ENCODE peak calls at places on chromosomes 13 and 19, in eight cellular contexts. One of them, this sample, is unnamed.

GRCh38 chr13:23510979-23511735 is 59.1 kb upstream of the TNFRSF19 start:
- DNase-seq in CD8-positive, alpha-beta memory T cell: no peak
- DNase-seq in activated CD8-positive, alpha-beta memory T cell treated with anti-CD3 and anti-CD28 coated beads for 4 hours: no peak
- DNase-seq in astrocyte of the spinal cord: peak
- DNase-seq in body of pancreas: no peak
- DNase-seq in GM12878: peak
- DNase-seq in GM10248: peak
- DNase-seq in Calu3: no peak
- DNase-seq in this sample: no peak

GRCh38 chr19:3518231-3518630 is 12.1 kb downstream of the FZR1 start:
- DNase-seq in GM12878: no peak
- DNase-seq in activated CD8-positive, alpha-beta memory T cell treated with anti-CD3 and anti-CD28 coated beads for 4 hours: no peak
- DNase-seq in GM10248: no peak
- DNase-seq in Calu3: no peak
- DNase-seq in astrocyte of the spinal cord: no peak
- DNase-seq in CD8-positive, alpha-beta memory T cell: no peak
- DNase-seq in body of pancreas: no peak
- DNase-seq in this sample: no peak

GRCh38 chr13:48496796-48497195 is 36.1 kb downstream of the RCBTB2 start:
- DNase-seq in CD8-positive, alpha-beta memory T cell: no peak
- DNase-seq in astrocyte of the spinal cord: no peak
- DNase-seq in body of pancreas: no peak
- DNase-seq in GM10248: no peak
- DNase-seq in activated CD8-positive, alpha-beta memory T cell treated with anti-CD3 and anti-CD28 coated beads for 4 hours: no peak
- DNase-seq in GM12878: no peak
- DNase-seq in Calu3: no peak
- DNase-seq in this sample: no peak

GRCh38 chr13:39866722-39867121 is 211.3 kb downstream of the COG6 start:
- DNase-seq in Calu3: no peak
- DNase-seq in activated CD8-positive, alpha-beta memory T cell treated with anti-CD3 and anti-CD28 coated beads for 4 hours: no peak
- DNase-seq in body of pancreas: no peak
- DNase-seq in CD8-positive, alpha-beta memory T cell: no peak
- DNase-seq in GM12878: no peak
- DNase-seq in GM10248: no peak
- DNase-seq in astrocyte of the spinal cord: no peak
- DNase-seq in this sample: no peak

GRCh38 chr13:27578121-27579030 is 42.0 kb downstream of the LNX2 start:
- DNase-seq in Calu3: no peak
- DNase-seq in activated CD8-positive, alpha-beta memory T cell treated with anti-CD3 and anti-CD28 coated beads for 4 hours: no peak
- DNase-seq in CD8-positive, alpha-beta memory T cell: no peak
- DNase-seq in GM12878: no peak
- DNase-seq in GM10248: no peak
- DNase-seq in astrocyte of the spinal cord: peak
- DNase-seq in body of pancreas: no peak
- DNase-seq in this sample: peak

GRCh38 chr13:99150575-99151370 is 49.9 kb upstream of the UBAC2 start:
- DNase-seq in CD8-positive, alpha-beta memory T cell: no peak
- DNase-seq in GM12878: no peak
- DNase-seq in Calu3: no peak
- DNase-seq in GM10248: no peak
- DNase-seq in body of pancreas: no peak
- DNase-seq in activated CD8-positive, alpha-beta memory T cell treated with anti-CD3 and anti-CD28 coated beads for 4 hours: no peak
- DNase-seq in astrocyte of the spinal cord: peak
- DNase-seq in this sample: peak

GRCh38 chr19:6774821-6775707 is 2.6 kb downstream of the VAV1 start:
- DNase-seq in Calu3: no peak
- DNase-seq in GM10248: no peak
- DNase-seq in body of pancreas: no peak
- DNase-seq in CD8-positive, alpha-beta memory T cell: no peak
- DNase-seq in activated CD8-positive, alpha-beta memory T cell treated with anti-CD3 and anti-CD28 coated beads for 4 hours: no peak
- DNase-seq in astrocyte of the spinal cord: no peak
- DNase-seq in GM12878: no peak
- DNase-seq in this sample: peak

GRCh38 chr13:90256746-90257145 is 1090.7 kb upstream of the MIR17HG start:
- DNase-seq in Calu3: no peak
- DNase-seq in astrocyte of the spinal cord: no peak
- DNase-seq in GM10248: no peak
- DNase-seq in GM12878: no peak
- DNase-seq in activated CD8-positive, alpha-beta memory T cell treated with anti-CD3 and anti-CD28 coated beads for 4 hours: no peak
- DNase-seq in body of pancreas: no peak
- DNase-seq in CD8-positive, alpha-beta memory T cell: no peak
- DNase-seq in this sample: no peak

GRCh38 chr13:107209811-107210210 is 641.9 kb upstream of the ARGLU1 start:
- DNase-seq in activated CD8-positive, alpha-beta memory T cell treated with anti-CD3 and anti-CD28 coated beads for 4 hours: no peak
- DNase-seq in body of pancreas: no peak
- DNase-seq in GM10248: no peak
- DNase-seq in astrocyte of the spinal cord: peak
- DNase-seq in CD8-positive, alpha-beta memory T cell: no peak
- DNase-seq in GM12878: no peak
- DNase-seq in Calu3: no peak
- DNase-seq in this sample: no peak

GRCh38 chr19:7670150-7670784 is 1.4 kb downstream of the RETN start:
- DNase-seq in CD8-positive, alpha-beta memory T cell: no peak
- DNase-seq in body of pancreas: no peak
- DNase-seq in GM10248: no peak
- DNase-seq in astrocyte of the spinal cord: no peak
- DNase-seq in Calu3: no peak
- DNase-seq in activated CD8-positive, alpha-beta memory T cell treated with anti-CD3 and anti-CD28 coated beads for 4 hours: no peak
- DNase-seq in GM12878: no peak
- DNase-seq in this sample: peak

GRCh38 chr19:13738073-13738472 is 26.2 kb upstream of the MRI1 start:
- DNase-seq in GM12878: no peak
- DNase-seq in astrocyte of the spinal cord: no peak
- DNase-seq in Calu3: no peak
- DNase-seq in GM10248: no peak
- DNase-seq in CD8-positive, alpha-beta memory T cell: no peak
- DNase-seq in body of pancreas: no peak
- DNase-seq in activated CD8-positive, alpha-beta memory T cell treated with anti-CD3 and anti-CD28 coated beads for 4 hours: no peak
- DNase-seq in this sample: no peak

GRCh38 chr19:51327066-51327985 is 14.6 kb downstream of the VSIG10L start:
- DNase-seq in GM10248: peak
- DNase-seq in astrocyte of the spinal cord: no peak
- DNase-seq in body of pancreas: no peak
- DNase-seq in Calu3: peak
- DNase-seq in GM12878: no peak
- DNase-seq in CD8-positive, alpha-beta memory T cell: peak
- DNase-seq in activated CD8-positive, alpha-beta memory T cell treated with anti-CD3 and anti-CD28 coated beads for 4 hours: no peak
- DNase-seq in this sample: peak

GRCh38 chr13:70960841-70961443 is 852.7 kb upstream of the KLHL1 start:
- DNase-seq in Calu3: no peak
- DNase-seq in GM12878: peak
- DNase-seq in body of pancreas: no peak
- DNase-seq in CD8-positive, alpha-beta memory T cell: no peak
- DNase-seq in GM10248: no peak
- DNase-seq in activated CD8-positive, alpha-beta memory T cell treated with anti-CD3 and anti-CD28 coated beads for 4 hours: no peak
- DNase-seq in astrocyte of the spinal cord: peak
- DNase-seq in this sample: no peak

GRCh38 chr13:32877491-32877890 is 138.7 kb upstream of the KL start:
- DNase-seq in Calu3: no peak
- DNase-seq in CD8-positive, alpha-beta memory T cell: no peak
- DNase-seq in astrocyte of the spinal cord: no peak
- DNase-seq in body of pancreas: no peak
- DNase-seq in GM12878: no peak
- DNase-seq in GM10248: no peak
- DNase-seq in activated CD8-positive, alpha-beta memory T cell treated with anti-CD3 and anti-CD28 coated beads for 4 hours: no peak
- DNase-seq in this sample: no peak

GRCh38 chr13:34432234-34432633 is 509.8 kb upstream of the NBEA start:
- DNase-seq in body of pancreas: no peak
- DNase-seq in activated CD8-positive, alpha-beta memory T cell treated with anti-CD3 and anti-CD28 coated beads for 4 hours: no peak
- DNase-seq in astrocyte of the spinal cord: no peak
- DNase-seq in CD8-positive, alpha-beta memory T cell: no peak
- DNase-seq in GM12878: no peak
- DNase-seq in Calu3: no peak
- DNase-seq in GM10248: no peak
- DNase-seq in this sample: no peak

GRCh38 chr13:27638521-27638920 is 16.8 kb downstream of the POLR1D start:
- DNase-seq in astrocyte of the spinal cord: peak
- DNase-seq in GM10248: no peak
- DNase-seq in CD8-positive, alpha-beta memory T cell: no peak
- DNase-seq in GM12878: no peak
- DNase-seq in Calu3: no peak
- DNase-seq in body of pancreas: no peak
- DNase-seq in activated CD8-positive, alpha-beta memory T cell treated with anti-CD3 and anti-CD28 coated beads for 4 hours: no peak
- DNase-seq in this sample: peak